ENCODE peak calls at places on chromosome 1, in seven cellular contexts. D is NCI-H345; U is mucosa of gallbladder; V is nephron progenitor cell; A is stimulated activated CD4-positive, alpha-beta T cell treated with anti-CD3 and anti-CD28 coated beads, Interleukin-2, amount 100 ng/mL, for 48 hours; Q is left cardiac atrium; M is ELF-1. T is an unnamed sample.

GRCh38 chr1:38941527-38942019 is at the start of gene RHBDL2:
- DNase-seq in M (no peak), Q (peak), V (no peak), U (peak), A (no peak), D (no peak), T (no peak)

GRCh38 chr1:7516341-7516740 is 254.8 kb upstream of the VAMP3 start:
- DNase-seq in Q (no peak), D (no peak), U (no peak), V (peak), M (no peak), A (no peak), T (no peak)

GRCh38 chr1:23930861-23931471 is 17.8 kb upstream of the CNR2 start:
- DNase-seq in V (no peak), U (no peak), M (no peak), A (no peak), D (no peak), Q (no peak), T (no peak)

GRCh38 chr1:191695865-191696264 is 462.4 kb upstream of the RGS18 start:
- DNase-seq in Q (no peak), A (no peak), V (no peak), M (no peak), D (no peak), U (no peak), T (no peak)

GRCh38 chr1:235075121-235075954 is 53.3 kb downstream of the TOMM20 start:
- DNase-seq in U (peak), V (no peak), M (no peak), A (peak), D (peak), Q (peak), T (peak)

GRCh38 chr1:205065666-205066065 is 18.6 kb downstream of the TMEM81 start:
- DNase-seq in M (no peak), V (no peak), D (no peak), Q (no peak), A (no peak), U (no peak), T (no peak)

GRCh38 chr1:35377553-35377952 is 109.0 kb downstream of the ZMYM4 start:
- DNase-seq in V (no peak), D (no peak), M (no peak), U (no peak), Q (no peak), A (no peak), T (no peak)

GRCh38 chr1:172005856-172006255 is 164.6 kb downstream of the DNM3 start:
- DNase-seq in U (peak), D (no peak), A (no peak), Q (no peak), M (no peak), V (no peak), T (no peak)

GRCh38 chr1:237154173-237154572 is 112.2 kb downstream of the RYR2 start:
- DNase-seq in Q (no peak), V (no peak), M (no peak), A (no peak), D (no peak), U (no peak), T (no peak)

GRCh38 chr1:219716611-219717114 is 103.8 kb upstream of the ZC3H11B start:
- DNase-seq in A (no peak), V (no peak), U (no peak), D (no peak), M (no peak), Q (no peak), T (no peak)

GRCh38 chr1:96388421-96389310 is 332.9 kb upstream of the PTBP2 start:
- DNase-seq in D (no peak), A (no peak), V (no peak), M (no peak), Q (no peak), U (no peak), T (no peak)

GRCh38 chr1:21836010-21836409 is 23.9 kb downstream of the LDLRAD2 start:
- DNase-seq in A (no peak), Q (no peak), D (no peak), U (no peak), M (no peak), V (no peak), T (no peak)

GRCh38 chr1:52632732-52633290 is at the start of gene SHISAL2A:
- DNase-seq in A (peak), Q (no peak), M (peak), V (peak), U (no peak), D (peak), T (no peak)

GRCh38 chr1:1069061-1069710 is 4.9 kb downstream of the RNF223 start:
- DNase-seq in U (peak), V (peak), M (peak), Q (peak), D (peak), A (peak), T (no peak)

GRCh38 chr1:212044851-212045250 is 9.3 kb downstream of the DTL start:
- DNase-seq in V (no peak), U (no peak), A (no peak), M (no peak), D (no peak), Q (no peak), T (no peak)

GRCh38 chr1:67948155-67949075 is 102.0 kb downstream of the DIRAS3 start:
- DNase-seq in U (no peak), D (no peak), V (no peak), M (no peak), Q (no peak), A (no peak), T (no peak)

GRCh38 chr1:29094954-29095353 is 28.7 kb downstream of the TMEM200B start:
- DNase-seq in A (no peak), V (no peak), U (no peak), D (no peak), Q (no peak), M (no peak), T (no peak)

T was measured in NCI-H1092.